ENCODE peak calls at places on chromosomes 13 and 19, in seven cellular contexts. One of them, this sample, is unnamed.

GRCh38 chr13:28313579-28313978 is 175.2 kb downstream of the PAN3 start:
- DNase-seq in H9: no peak
- DNase-seq in IMR-90: peak
- DNase-seq in mesenchymal stem cell: peak
- DNase-seq in neuronal stem cell: no peak
- DNase-seq in H1: no peak
- DNase-seq in mesendoderm: peak
- DNase-seq in this sample: peak

GRCh38 chr13:67048084-67048792 is 181.9 kb downstream of the PCDH9 start:
- DNase-seq in H9: no peak
- DNase-seq in IMR-90: peak
- DNase-seq in mesenchymal stem cell: peak
- DNase-seq in neuronal stem cell: no peak
- DNase-seq in H1: no peak
- DNase-seq in mesendoderm: no peak
- DNase-seq in this sample: no peak

GRCh38 chr19:44677019-44677809 is 5.9 kb downstream of the CEACAM19 start:
- DNase-seq in H9: peak
- DNase-seq in IMR-90: peak
- DNase-seq in mesenchymal stem cell: peak
- DNase-seq in neuronal stem cell: no peak
- DNase-seq in H1: peak
- DNase-seq in mesendoderm: peak
- DNase-seq in this sample: peak

GRCh38 chr19:28577199-28577598 is 635.8 kb downstream of the UQCRFS1 start:
- DNase-seq in H9: no peak
- DNase-seq in IMR-90: no peak
- DNase-seq in mesenchymal stem cell: no peak
- DNase-seq in neuronal stem cell: no peak
- DNase-seq in H1: no peak
- DNase-seq in mesendoderm: no peak
- DNase-seq in this sample: no peak

GRCh38 chr13:25252229-25252628 is 35.1 kb downstream of the MTMR6 start:
- DNase-seq in H9: no peak
- DNase-seq in IMR-90: no peak
- DNase-seq in mesenchymal stem cell: no peak
- DNase-seq in neuronal stem cell: no peak
- DNase-seq in H1: no peak
- DNase-seq in mesendoderm: no peak
- DNase-seq in this sample: no peak

GRCh38 chr19:33040994-33041827 is 23.5 kb downstream of the RHPN2 start:
- DNase-seq in H9: no peak
- DNase-seq in IMR-90: no peak
- DNase-seq in mesenchymal stem cell: peak
- DNase-seq in neuronal stem cell: no peak
- DNase-seq in H1: no peak
- DNase-seq in mesendoderm: no peak
- DNase-seq in this sample: no peak

GRCh38 chr13:51412431-51412830 is 40.4 kb downstream of the INTS6 start:
- DNase-seq in H9: no peak
- DNase-seq in IMR-90: no peak
- DNase-seq in mesenchymal stem cell: no peak
- DNase-seq in neuronal stem cell: no peak
- DNase-seq in H1: no peak
- DNase-seq in mesendoderm: no peak
- DNase-seq in this sample: no peak

GRCh38 chr19:33812388-33813330 is 16.0 kb downstream of the KCTD15 start:
- DNase-seq in H9: no peak
- DNase-seq in IMR-90: no peak
- DNase-seq in mesenchymal stem cell: no peak
- DNase-seq in neuronal stem cell: no peak
- DNase-seq in H1: no peak
- DNase-seq in mesendoderm: no peak
- DNase-seq in this sample: no peak

GRCh38 chr13:34039678-34040077 is 221.7 kb downstream of the RFC3 start:
- DNase-seq in H9: no peak
- DNase-seq in IMR-90: no peak
- DNase-seq in mesenchymal stem cell: no peak
- DNase-seq in neuronal stem cell: no peak
- DNase-seq in H1: no peak
- DNase-seq in mesendoderm: no peak
- DNase-seq in this sample: peak

GRCh38 chr13:37453246-37453645 is 145.3 kb downstream of the POSTN start:
- DNase-seq in H9: no peak
- DNase-seq in IMR-90: no peak
- DNase-seq in mesenchymal stem cell: peak
- DNase-seq in neuronal stem cell: no peak
- DNase-seq in H1: no peak
- DNase-seq in mesendoderm: no peak
- DNase-seq in this sample: no peak

GRCh38 chr19:9321338-9321737 is 2.6 kb upstream of the ZNF559 start:
- DNase-seq in H9: no peak
- DNase-seq in IMR-90: no peak
- DNase-seq in mesenchymal stem cell: no peak
- DNase-seq in neuronal stem cell: no peak
- DNase-seq in H1: no peak
- DNase-seq in mesendoderm: no peak
- DNase-seq in this sample: no peak

GRCh38 chr13:48595330-48596127 is 58.2 kb upstream of the CYSLTR2 start:
- DNase-seq in H9: peak
- DNase-seq in IMR-90: peak
- DNase-seq in mesenchymal stem cell: peak
- DNase-seq in neuronal stem cell: no peak
- DNase-seq in H1: peak
- DNase-seq in mesendoderm: peak
- DNase-seq in this sample: peak

GRCh38 chr19:50722248-50723013 is 733 bp upstream of the CLEC11A start:
- DNase-seq in H9: no peak
- DNase-seq in IMR-90: peak
- DNase-seq in mesenchymal stem cell: no peak
- DNase-seq in neuronal stem cell: no peak
- DNase-seq in H1: no peak
- DNase-seq in mesendoderm: no peak
- DNase-seq in this sample: no peak

GRCh38 chr19:50724522-50725217 is 1.5 kb downstream of the CLEC11A start:
- DNase-seq in H9: peak
- DNase-seq in IMR-90: peak
- DNase-seq in mesenchymal stem cell: peak
- DNase-seq in neuronal stem cell: peak
- DNase-seq in H1: peak
- DNase-seq in mesendoderm: peak
- DNase-seq in this sample: peak

GRCh38 chr19:50725218-50725931 is 2.2 kb downstream of the CLEC11A start:
- DNase-seq in H9: no peak
- DNase-seq in IMR-90: no peak
- DNase-seq in mesenchymal stem cell: no peak
- DNase-seq in neuronal stem cell: no peak
- DNase-seq in H1: no peak
- DNase-seq in mesendoderm: no peak
- DNase-seq in this sample: no peak

GRCh38 chr19:50723069-50723468 is at the start of gene CLEC11A:
- DNase-seq in H9: no peak
- DNase-seq in IMR-90: peak
- DNase-seq in mesenchymal stem cell: no peak
- DNase-seq in neuronal stem cell: no peak
- DNase-seq in H1: no peak
- DNase-seq in mesendoderm: peak
- DNase-seq in this sample: no peak

GRCh38 chr19:50723735-50724521 is 764 bp downstream of the CLEC11A start:
- DNase-seq in H9: no peak
- DNase-seq in IMR-90: no peak
- DNase-seq in mesenchymal stem cell: no peak
- DNase-seq in neuronal stem cell: no peak
- DNase-seq in H1: no peak
- DNase-seq in mesendoderm: no peak
- DNase-seq in this sample: no peak
- H3K4me2 ChIP-seq in H9: peak
- H3K4me2 ChIP-seq in IMR-90: peak
- H3K4me2 ChIP-seq in mesenchymal stem cell: no peak
- H3K4me2 ChIP-seq in neuronal stem cell: peak
- H3K4me2 ChIP-seq in H1: peak
- H3K4me2 ChIP-seq in mesendoderm: peak
- H3K4me2 ChIP-seq in this sample: peak

GRCh38 chr13:42174344-42175162 is 97.4 kb upstream of the AKAP11 start:
- DNase-seq in H9: no peak
- DNase-seq in IMR-90: peak
- DNase-seq in mesenchymal stem cell: peak
- DNase-seq in neuronal stem cell: no peak
- DNase-seq in H1: no peak
- DNase-seq in mesendoderm: peak
- DNase-seq in this sample: peak
- H2BK120ac ChIP-seq in H9: no peak
- H2BK120ac ChIP-seq in IMR-90: no peak
- H2BK120ac ChIP-seq in mesenchymal stem cell: no peak
- H2BK120ac ChIP-seq in neuronal stem cell: no peak
- H2BK120ac ChIP-seq in H1: no peak
- H2BK120ac ChIP-seq in mesendoderm: no peak
- H2BK120ac ChIP-seq in this sample: no peak

GRCh38 chr13:109251958-109252357 is 534.4 kb downstream of the IRS2 start:
- DNase-seq in H9: no peak
- DNase-seq in IMR-90: no peak
- DNase-seq in mesenchymal stem cell: no peak
- DNase-seq in neuronal stem cell: no peak
- DNase-seq in H1: no peak
- DNase-seq in mesendoderm: no peak
- DNase-seq in this sample: no peak

GRCh38 chr13:109246001-109246400 is 540.4 kb downstream of the IRS2 start:
- DNase-seq in H9: no peak
- DNase-seq in IMR-90: no peak
- DNase-seq in mesenchymal stem cell: no peak
- DNase-seq in neuronal stem cell: no peak
- DNase-seq in H1: no peak
- DNase-seq in mesendoderm: peak
- DNase-seq in this sample: no peak

GRCh38 chr13:109253316-109253715 is 533.1 kb downstream of the IRS2 start:
- DNase-seq in H9: no peak
- DNase-seq in IMR-90: no peak
- DNase-seq in mesenchymal stem cell: no peak
- DNase-seq in neuronal stem cell: no peak
- DNase-seq in H1: no peak
- DNase-seq in mesendoderm: no peak
- DNase-seq in this sample: no peak

GRCh38 chr13:109254271-109254670 is 532.1 kb downstream of the IRS2 start:
- DNase-seq in H9: no peak
- DNase-seq in IMR-90: no peak
- DNase-seq in mesenchymal stem cell: no peak
- DNase-seq in neuronal stem cell: no peak
- DNase-seq in H1: no peak
- DNase-seq in mesendoderm: no peak
- DNase-seq in this sample: peak

DNA sequence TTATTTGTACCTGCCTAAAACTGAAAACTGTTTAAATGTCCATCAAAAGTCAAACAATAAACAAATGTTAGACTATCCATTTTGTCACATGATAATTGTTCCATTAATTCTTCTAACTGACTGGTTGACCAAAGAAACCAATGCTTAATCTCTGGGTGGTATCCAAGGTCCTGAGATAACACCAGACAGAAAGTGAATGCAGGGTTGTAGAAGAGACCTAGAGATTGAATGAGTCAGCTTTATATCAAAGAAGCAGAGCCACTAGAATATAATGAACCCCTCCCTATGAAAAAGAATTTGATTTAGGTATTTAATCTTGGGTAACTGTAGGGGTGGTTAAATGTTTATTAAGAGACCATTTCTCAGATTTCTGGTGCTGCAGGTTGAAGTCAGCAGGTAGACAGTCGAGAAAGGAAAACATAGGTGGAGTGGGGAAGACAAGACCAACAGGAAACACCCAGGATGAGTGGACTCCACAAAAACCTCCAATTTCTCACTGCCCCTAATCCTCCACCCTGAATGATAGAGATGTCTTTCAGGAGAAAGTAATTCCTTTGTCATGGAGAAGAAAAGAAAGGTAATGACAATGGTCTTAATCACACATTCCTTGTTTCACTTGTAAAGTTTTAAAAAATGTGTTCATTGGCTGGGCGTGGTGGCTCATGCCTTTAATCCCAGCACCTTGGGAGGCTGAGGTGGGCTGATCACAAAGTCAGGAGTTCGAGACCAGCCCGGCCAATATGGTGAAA is 536.4 kb downstream of the IRS2 start:
- DNase-seq in H9: no peak
- DNase-seq in IMR-90: no peak
- DNase-seq in mesenchymal stem cell: no peak
- DNase-seq in neuronal stem cell: no peak
- DNase-seq in H1: no peak
- DNase-seq in mesendoderm: no peak
- DNase-seq in this sample: no peak
- H3K18ac ChIP-seq in H9: no peak
- H3K18ac ChIP-seq in IMR-90: no peak
- H3K18ac ChIP-seq in mesenchymal stem cell: no peak
- H3K18ac ChIP-seq in neuronal stem cell: no peak
- H3K18ac ChIP-seq in H1: no peak
- H3K18ac ChIP-seq in mesendoderm: no peak
- H3K18ac ChIP-seq in this sample: no peak

GRCh38 chr13:77701305-77701704 is 3.8 kb downstream of the SLAIN1 start:
- DNase-seq in H9: no peak
- DNase-seq in IMR-90: no peak
- DNase-seq in mesenchymal stem cell: no peak
- DNase-seq in neuronal stem cell: no peak
- DNase-seq in H1: no peak
- DNase-seq in mesendoderm: no peak
- DNase-seq in this sample: no peak
- H3K4me2 ChIP-seq in H9: no peak
- H3K4me2 ChIP-seq in IMR-90: no peak
- H3K4me2 ChIP-seq in mesenchymal stem cell: no peak
- H3K4me2 ChIP-seq in neuronal stem cell: no peak
- H3K4me2 ChIP-seq in H1: no peak
- H3K4me2 ChIP-seq in mesendoderm: no peak
- H3K4me2 ChIP-seq in this sample: no peak

DNA sequence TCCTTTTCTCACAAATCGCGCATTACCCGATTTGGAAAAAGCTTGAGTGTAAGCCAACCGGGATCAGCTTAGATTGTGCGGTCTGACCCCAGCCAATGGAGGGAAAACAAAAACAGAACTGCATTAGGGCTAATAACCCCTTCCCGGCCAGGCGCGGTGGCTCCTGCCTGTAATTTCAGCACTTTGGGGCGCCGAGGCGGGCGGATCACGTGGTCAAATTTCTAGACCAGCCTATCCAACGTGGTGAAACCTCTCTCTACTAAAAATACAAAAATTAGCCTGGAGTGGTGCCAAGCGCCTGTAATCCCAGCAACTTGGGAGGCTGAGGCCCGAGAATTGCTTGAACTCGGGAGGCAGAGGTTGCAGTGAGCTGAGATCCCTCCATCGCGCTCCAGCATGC is 896 bp downstream of the ZNF90 start:
- DNase-seq in H9: no peak
- DNase-seq in IMR-90: peak
- DNase-seq in mesenchymal stem cell: peak
- DNase-seq in neuronal stem cell: peak
- DNase-seq in H1: no peak
- DNase-seq in mesendoderm: peak
- DNase-seq in this sample: peak
- H2BK120ac ChIP-seq in H9: no peak
- H2BK120ac ChIP-seq in IMR-90: no peak
- H2BK120ac ChIP-seq in mesenchymal stem cell: no peak
- H2BK120ac ChIP-seq in neuronal stem cell: no peak
- H2BK120ac ChIP-seq in H1: peak
- H2BK120ac ChIP-seq in mesendoderm: no peak
- H2BK120ac ChIP-seq in this sample: no peak